ENCODE peak calls at places on chromosomes 2 and 18, in seven cellular contexts. S is fibroblast of villous mesenchyme; N is CD4-positive, alpha-beta T cell; V is GM10248; Z is breast epithelium; D is heart right ventricle; H is HFF-Myc. W is an unnamed sample.

GRCh38 chr2:230459213-230459612 is 43.2 kb downstream of the SP100 start:
- DNase-seq in S (no peak), N (no peak), V (no peak), Z (no peak), D (no peak), H (no peak), W (no peak)

GRCh38 chr2:42098571-42099430 is 51.0 kb downstream of the PKDCC start:
- DNase-seq in S (no peak), N (no peak), V (no peak), Z (no peak), D (no peak), H (no peak), W (no peak)

GRCh38 chr2:236769981-236770671 is 200.5 kb downstream of the ACKR3 start:
- DNase-seq in S (peak), N (no peak), V (no peak), Z (no peak), D (no peak), H (peak), W (no peak)

GRCh38 chr2:5482929-5483331 is 209.3 kb upstream of the SOX11 start:
- DNase-seq in S (peak), N (no peak), V (no peak), Z (no peak), D (no peak), H (no peak), W (no peak)

GRCh38 chr2:209976698-209977385 is 25.6 kb upstream of the RPE start:
- DNase-seq in S (no peak), N (no peak), V (peak), Z (no peak), D (no peak), H (no peak), W (no peak)

GRCh38 chr2:3199660-3200345 is 177.8 kb downstream of the EIPR1 start:
- DNase-seq in S (no peak), N (no peak), V (no peak), Z (no peak), D (no peak), H (no peak), W (no peak)

GRCh38 chr18:77147418-77147852 is 14.9 kb upstream of the MBP start:
- DNase-seq in S (no peak), N (no peak), V (no peak), Z (no peak), D (no peak), H (no peak), W (no peak)

GRCh38 chr2:161796192-161796591 is 172.0 kb downstream of the SLC4A10 start:
- DNase-seq in S (peak), N (no peak), V (no peak), Z (no peak), D (no peak), H (no peak), W (no peak)

GRCh38 chr2:217650716-217651360 is 352.0 kb downstream of the TNS1 start:
- DNase-seq in S (peak), N (no peak), V (peak), Z (no peak), D (no peak), H (peak), W (no peak)

GRCh38 chr2:170255971-170256370 is 78.0 kb downstream of the MYO3B start:
- DNase-seq in S (no peak), N (no peak), V (no peak), Z (no peak), D (no peak), H (no peak), W (no peak)

GRCh38 chr2:102717308-102718018 is 44.4 kb upstream of the TMEM182 start:
- DNase-seq in S (peak), N (no peak), V (no peak), Z (no peak), D (no peak), H (no peak), W (no peak)

GRCh38 chr2:111618577-111618930 is 265.4 kb downstream of the ANAPC1 start:
- DNase-seq in S (no peak), N (no peak), V (no peak), Z (no peak), D (peak), H (no peak), W (peak)

GRCh38 chr2:160647967-160648685 is 154.5 kb upstream of the RBMS1 start:
- DNase-seq in S (no peak), N (no peak), V (no peak), Z (peak), D (peak), H (no peak), W (no peak)

GRCh38 chr2:237861875-237862527 is 2.6 kb downstream of the RAMP1 start:
- DNase-seq in S (no peak), N (no peak), V (no peak), Z (no peak), D (no peak), H (no peak), W (no peak)

GRCh38 chr2:62091471-62091870 is 104.4 kb upstream of the B3GNT2 start:
- DNase-seq in S (no peak), N (no peak), V (no peak), Z (no peak), D (no peak), H (no peak), W (no peak)

DNA sequence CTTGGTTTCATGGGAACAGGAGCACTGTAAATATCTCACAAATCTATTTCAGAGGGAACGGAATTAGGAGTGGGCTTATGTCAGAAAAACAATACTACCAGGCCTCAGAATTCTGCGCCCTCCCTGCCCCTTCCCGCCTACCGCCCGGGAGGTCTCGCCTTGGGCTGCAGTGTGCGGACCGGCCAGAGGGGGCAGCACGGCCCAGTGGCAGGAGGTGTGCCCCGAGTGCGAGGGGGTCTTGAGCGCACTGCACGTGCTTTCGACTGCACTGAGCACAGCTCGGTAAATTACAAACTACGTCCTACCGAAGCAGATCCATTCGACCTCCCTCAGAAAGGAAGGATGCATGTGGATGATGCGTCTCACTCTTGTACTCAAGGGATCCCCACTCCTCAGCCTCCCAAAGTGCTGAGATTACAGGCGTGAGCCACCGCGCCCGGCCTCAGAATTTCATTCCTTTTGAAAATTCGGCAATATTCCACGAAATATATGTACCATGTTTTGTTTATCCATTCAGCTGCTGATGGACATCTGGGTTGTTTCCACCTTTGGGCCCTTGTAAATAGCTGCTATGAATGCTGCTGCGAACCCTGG is 297.0 kb downstream of the BCL2 start:
- DNase-seq in S (no peak), N (no peak), V (no peak), Z (no peak), D (no peak), H (no peak), W (peak)
- TF ChIP-seq CTCF in S (peak), N (no peak), V (peak), Z (no peak), D (peak), H (peak), W (no peak)

GRCh38 chr2:45439788-45440773 is 171.0 kb downstream of the SRBD1 start:
- DNase-seq in S (no peak), N (no peak), V (peak), Z (no peak), D (no peak), H (no peak), W (no peak)
- TF ChIP-seq CTCF in S (peak), N (no peak), V (peak), Z (no peak), D (no peak), H (no peak), W (no peak)

GRCh38 chr2:234669611-234670010 is 172.7 kb upstream of the ARL4C start:
- DNase-seq in S (no peak), N (no peak), V (no peak), Z (no peak), D (no peak), H (no peak), W (no peak)
- TF ChIP-seq CTCF in S (no peak), N (no peak), V (no peak), Z (no peak), D (no peak), H (peak), W (no peak)

GRCh38 chr2:9142551-9143263 is 63.9 kb upstream of the ASAP2 start:
- DNase-seq in S (peak), N (peak), V (peak), Z (peak), D (peak), H (peak), W (peak)
- TF ChIP-seq CTCF in S (peak), N (peak), V (peak), Z (peak), D (peak), H (peak), W (peak)

GRCh38 chr2:165219491-165219890 is 15.6 kb upstream of the SCN3A start:
- DNase-seq in S (no peak), N (no peak), V (no peak), Z (no peak), D (no peak), H (no peak), W (no peak)
- TF ChIP-seq CTCF in S (no peak), N (no peak), V (no peak), Z (no peak), D (no peak), H (no peak), W (no peak)

DNA sequence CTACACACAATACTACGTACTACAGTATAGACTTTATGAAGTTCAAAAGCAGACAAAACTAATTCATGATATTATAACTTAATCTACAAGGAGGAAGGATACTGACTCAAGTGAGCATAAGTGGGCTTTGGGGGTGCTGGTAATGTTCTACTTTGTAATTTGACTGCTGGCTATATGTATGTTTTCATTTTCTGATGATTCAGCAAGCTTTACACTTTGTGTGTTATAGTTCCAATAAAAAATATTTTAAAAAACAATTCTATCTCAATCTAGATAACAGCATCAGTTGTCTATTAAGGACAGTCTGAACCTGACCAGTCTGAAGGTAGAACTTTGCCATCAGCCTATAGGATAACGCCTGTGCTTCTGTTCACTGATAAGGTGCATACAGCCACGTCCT is 6.5 kb upstream of the TNFRSF11A start:
- DNase-seq in S (no peak), N (no peak), V (no peak), Z (no peak), D (no peak), H (no peak), W (no peak)
- TF ChIP-seq CTCF in S (no peak), N (no peak), V (no peak), Z (no peak), D (no peak), H (no peak), W (no peak)